ENCODE peak calls at places on chromosomes 11 and 22, in four cellular contexts. K is activated CD8-positive, alpha-beta memory T cell treated with anti-CD3 and anti-CD28 coated beads for 24 hours; Q is hepatocyte; X is T-cell. R is an unnamed sample.
A peak's percentile ranks its signal among the peaks of the same experiment; 100 is the strongest.

GRCh38 chr11:109998921-109999320 is 94.3 kb upstream of the ZC3H12C start:
- DNase-seq in K (no peak), Q (no peak), X (no peak), R (no peak)

GRCh38 chr11:279966-280761 is 2.0 kb downstream of the NLRP6 start:
- DNase-seq in X (peak; percentile 52), K (peak; percentile 75), Q (no peak), R (no peak)

GRCh38 chr22:46578824-46579561 is 41.2 kb upstream of the GRAMD4 start:
- DNase-seq in K (no peak), X (no peak), Q (peak; percentile 56), R (no peak)

GRCh38 chr11:79155237-79155636 is 285.6 kb downstream of the TENM4 start:
- DNase-seq in X (no peak), K (no peak), Q (no peak), R (no peak)

GRCh38 chr22:30635273-30636225 is at the start of gene SLC35E4:
- DNase-seq in X (peak; percentile 92), K (peak; percentile 99), Q (peak; percentile 93), R (peak; percentile 95)

GRCh38 chr11:10318527-10318802 is 13.6 kb downstream of the ADM start:
- DNase-seq in X (no peak), Q (no peak), K (no peak), R (no peak)

GRCh38 chr22:43277987-43278601 is 65.1 kb downstream of the SCUBE1 start:
- DNase-seq in K (no peak), Q (no peak), X (no peak), R (no peak)

GRCh38 chr11:2443406-2443805 is 908 bp downstream of the TRPM5 start:
- DNase-seq in K (no peak), Q (no peak), X (no peak), R (no peak)

GRCh38 chr11:30392977-30393376 is 70.1 kb downstream of the ARL14EP start:
- DNase-seq in X (no peak), Q (no peak), K (no peak), R (no peak)

GRCh38 chr22:19959043-19959586 is 17.5 kb upstream of the TXNRD2 start:
- DNase-seq in Q (peak; percentile 96), K (no peak), X (no peak), R (no peak)

GRCh38 chr11:94641167-94641761 is 74.1 kb downstream of the PIWIL4 start:
- DNase-seq in X (no peak), K (no peak), Q (no peak), R (no peak)

GRCh38 chr11:76880314-76880713 is 19.6 kb downstream of the ACER3 start:
- DNase-seq in Q (no peak), X (no peak), K (no peak), R (no peak)

GRCh38 chr22:28874061-28874460 is 9.3 kb upstream of the ZNRF3 start:
- DNase-seq in Q (no peak), X (no peak), K (no peak), R (no peak)

GRCh38 chr11:8223513-8223899 is 40.2 kb downstream of the LMO1 start:
- DNase-seq in K (no peak), Q (no peak), X (no peak), R (no peak)

GRCh38 chr11:19080579-19080993 is 20.1 kb upstream of the MRGPRX2 start:
- DNase-seq in X (no peak), K (no peak), Q (peak; percentile 25), R (no peak)

GRCh38 chr22:37195921-37196320 is 7.9 kb upstream of the C1QTNF6 start:
- DNase-seq in Q (no peak), K (no peak), X (no peak), R (no peak)

GRCh38 chr11:121716060-121716459 is 263.3 kb upstream of the SORL1-AS1 start:
- DNase-seq in Q (no peak), K (no peak), X (no peak), R (no peak)